ENCODE peak calls at places on chromosomes 16 and 17, in six cellular contexts. J, M, T, V, Q and S are unnamed samples.

GRCh38 chr16:27314161-27314723 is 468 bp downstream of the IL4R start:
- DNase-seq in J (peak), M (peak), T (peak), V (peak), Q (peak), S (no peak)

GRCh38 chr17:28665994-28666393 is 4.0 kb downstream of the SUPT6H start:
- DNase-seq in J (no peak), M (no peak), T (no peak), V (no peak), Q (no peak), S (no peak)

GRCh38 chr16:84109598-84110325 is 7.0 kb downstream of the MBTPS1 start:
- DNase-seq in J (no peak), M (no peak), T (no peak), V (peak), Q (no peak), S (no peak)

GRCh38 chr17:13140750-13141149 is 122.9 kb upstream of the ELAC2 start:
- DNase-seq in J (no peak), M (no peak), T (no peak), V (peak), Q (no peak), S (no peak)

GRCh38 chr17:64150237-64151015 is 20.5 kb upstream of the ERN1 start:
- DNase-seq in J (no peak), M (no peak), T (no peak), V (peak), Q (no peak), S (no peak)

GRCh38 chr16:89000207-89000959 is 23.4 kb upstream of the CBFA2T3 start:
- DNase-seq in J (no peak), M (no peak), T (no peak), V (no peak), Q (no peak), S (no peak)

GRCh38 chr16:212999-213398 is 16.2 kb downstream of the LUC7L start:
- DNase-seq in J (no peak), M (no peak), T (no peak), V (no peak), Q (no peak), S (no peak)

GRCh38 chr17:79851461-79851817 is 12.2 kb upstream of the CBX4 start:
- DNase-seq in J (no peak), M (no peak), T (no peak), V (no peak), Q (no peak), S (no peak)

GRCh38 chr17:76586741-76587487 is 1.3 kb upstream of the ST6GALNAC2 start:
- DNase-seq in J (no peak), M (no peak), T (no peak), V (no peak), Q (no peak), S (no peak)

GRCh38 chr17:2542456-2542855 is 30.8 kb upstream of the METTL16 start:
- DNase-seq in J (no peak), M (no peak), T (no peak), V (no peak), Q (no peak), S (no peak)

GRCh38 chr17:27346228-27346899 is 52.5 kb downstream of the WSB1 start:
- DNase-seq in J (no peak), M (no peak), T (no peak), V (no peak), Q (no peak), S (no peak)

GRCh38 chr17:65809366-65809765 is 247.9 kb upstream of the AXIN2 start:
- DNase-seq in J (no peak), M (no peak), T (no peak), V (no peak), Q (no peak), S (no peak)

GRCh38 chr16:19601083-19601976 is 45.8 kb downstream of the VPS35L start:
- DNase-seq in J (no peak), M (peak), T (no peak), V (peak), Q (no peak), S (peak)

GRCh38 chr17:68461122-68461539 is 3.8 kb upstream of the WIPI1 start:
- DNase-seq in J (no peak), M (no peak), T (no peak), V (no peak), Q (no peak), S (no peak)

GRCh38 chr17:1003972-1004768 is 7.2 kb downstream of the TIMM22 start:
- DNase-seq in J (no peak), M (no peak), T (no peak), V (no peak), Q (no peak), S (peak)

GRCh38 chr16:70754874-70755600 is 45.9 kb downstream of the VAC14 start:
- DNase-seq in J (no peak), M (no peak), T (no peak), V (no peak), Q (no peak), S (peak)

GRCh38 chr17:39652635-39653315 is 12.4 kb upstream of the TCAP start:
- DNase-seq in J (no peak), M (no peak), T (no peak), V (no peak), Q (no peak), S (peak)

GRCh38 chr16:57999366-57999970 is 1.0 kb downstream of the ZNF319 start:
- DNase-seq in J (no peak), M (no peak), T (no peak), V (peak), Q (no peak), S (no peak)

GRCh38 chr16:15440852-15441251 is 6.5 kb downstream of the BMERB1 start:
- DNase-seq in J (no peak), M (peak), T (no peak), V (peak), Q (no peak), S (no peak)

GRCh38 chr16:18979936-18980335 is 3.8 kb upstream of the TMC7 start:
- DNase-seq in J (no peak), M (no peak), T (no peak), V (no peak), Q (no peak), S (no peak)

GRCh38 chr17:79732804-79733691 is 2.3 kb downstream of the ENPP7 start:
- DNase-seq in J (no peak), M (no peak), T (no peak), V (no peak), Q (no peak), S (no peak)

GRCh38 chr17:68963958-68964357 is 8.8 kb upstream of the ABCA8 start:
- DNase-seq in J (no peak), M (no peak), T (no peak), V (peak), Q (no peak), S (no peak)

GRCh38 chr17:42832934-42833770 is at the start of gene PSME3:
- DNase-seq in J (peak), M (peak), T (peak), V (peak), Q (peak), S (peak)
- H3K27ac ChIP-seq in J (peak), M (peak), T (peak), V (peak), Q (peak), S (peak)

GRCh38 chr17:56172517-56172982 is 19.3 kb downstream of the ANKFN1 start:
- DNase-seq in J (no peak), M (no peak), T (peak), V (peak), Q (peak), S (no peak)
- H3K27ac ChIP-seq in J (no peak), M (no peak), T (peak), V (peak), Q (peak), S (no peak)

GRCh38 chr17:15966879-15967248 is 21.9 kb downstream of the ADORA2B start:
- DNase-seq in J (no peak), M (no peak), T (no peak), V (no peak), Q (no peak), S (no peak)
- H3K27ac ChIP-seq in J (peak), M (peak), T (peak), V (no peak), Q (peak), S (peak)

GRCh38 chr17:7572338-7572587 is 7.2 kb upstream of the CD68 start:
- DNase-seq in J (no peak), M (no peak), T (no peak), V (no peak), Q (no peak), S (no peak)
- H3K27ac ChIP-seq in J (peak), M (peak), T (peak), V (peak), Q (peak), S (peak)

GRCh38 chr16:4945560-4946502 is 8.9 kb upstream of the PPL start:
- DNase-seq in J (peak), M (peak), T (no peak), V (peak), Q (peak), S (no peak)
- H3K27ac ChIP-seq in J (no peak), M (peak), T (peak), V (no peak), Q (peak), S (no peak)

DNA sequence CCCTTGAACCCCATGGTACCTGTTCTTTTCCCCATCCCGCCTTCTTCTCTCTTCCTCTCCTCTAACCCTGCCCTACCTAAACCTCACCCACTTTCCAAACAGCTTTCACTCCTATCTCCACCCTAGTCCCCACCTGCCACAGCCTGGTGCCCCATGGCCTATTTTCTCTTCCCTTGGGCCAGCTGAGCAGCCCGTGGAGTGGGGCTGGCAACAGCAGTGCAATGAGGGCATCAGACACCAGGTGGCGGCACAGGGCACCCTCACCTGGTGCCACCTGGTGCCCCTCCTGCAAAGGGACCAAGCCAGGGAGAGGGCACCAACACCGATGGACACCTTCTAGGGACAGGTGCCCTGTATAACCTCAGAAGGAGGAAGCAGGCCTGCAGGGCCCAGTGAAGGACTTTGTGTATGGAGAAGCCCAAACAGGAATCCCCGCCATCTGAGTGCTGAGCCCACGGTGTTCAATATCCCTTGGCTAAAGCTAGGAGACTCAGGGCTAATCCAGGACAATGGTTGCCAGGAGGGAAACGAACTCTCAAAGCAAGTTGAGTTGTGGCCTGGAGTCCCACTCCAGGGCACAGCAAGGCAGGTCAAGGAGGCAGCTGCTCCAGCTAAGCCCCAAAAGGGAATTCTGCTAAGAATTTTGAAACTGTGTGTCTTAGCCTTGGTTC is 4.0 kb upstream of the ABCC3 start:
- DNase-seq in J (peak), M (peak), T (peak), V (peak), Q (no peak), S (no peak)
- H3K27ac ChIP-seq in J (no peak), M (peak), T (no peak), V (no peak), Q (no peak), S (no peak)

GRCh38 chr16:80997964-80998620 is 8.6 kb downstream of the CMC2 start:
- DNase-seq in J (no peak), M (no peak), T (no peak), V (no peak), Q (no peak), S (no peak)
- H3K27ac ChIP-seq in J (no peak), M (peak), T (peak), V (no peak), Q (peak), S (no peak)

GRCh38 chr16:11129378-11129781 is 126.6 kb downstream of the SOCS1 start:
- DNase-seq in J (no peak), M (no peak), T (no peak), V (peak), Q (no peak), S (no peak)

GRCh38 chr16:11127610-11128195 is 128.3 kb downstream of the SOCS1 start:
- DNase-seq in J (no peak), M (no peak), T (no peak), V (no peak), Q (no peak), S (no peak)

GRCh38 chr16:11125936-11126335 is 130.1 kb downstream of the SOCS1 start:
- DNase-seq in J (no peak), M (no peak), T (no peak), V (no peak), Q (no peak), S (no peak)

GRCh38 chr16:11126389-11127072 is 129.5 kb downstream of the SOCS1 start:
- DNase-seq in J (no peak), M (no peak), T (no peak), V (no peak), Q (no peak), S (no peak)

GRCh38 chr16:11128211-11129123 is 127.5 kb downstream of the SOCS1 start:
- DNase-seq in J (peak), M (no peak), T (peak), V (peak), Q (peak), S (no peak)
- H3K27ac ChIP-seq in J (peak), M (no peak), T (peak), V (peak), Q (peak), S (no peak)

GRCh38 chr16:79417465-79418093 is 183.0 kb downstream of the MAF start:
- DNase-seq in J (no peak), M (no peak), T (peak), V (no peak), Q (no peak), S (no peak)
- H3K27ac ChIP-seq in J (no peak), M (no peak), T (no peak), V (no peak), Q (no peak), S (no peak)

GRCh38 chr16:23394141-23394540 is 58.8 kb downstream of the COG7 start:
- DNase-seq in J (no peak), M (no peak), T (no peak), V (no peak), Q (no peak), S (no peak)

GRCh38 chr16:23392223-23392600 is 60.8 kb downstream of the COG7 start:
- DNase-seq in J (no peak), M (no peak), T (no peak), V (no peak), Q (no peak), S (no peak)

GRCh38 chr16:23388786-23389185 is 64.2 kb downstream of the COG7 start:
- DNase-seq in J (no peak), M (no peak), T (no peak), V (no peak), Q (no peak), S (no peak)

GRCh38 chr16:23389201-23389600 is 63.8 kb downstream of the COG7 start:
- DNase-seq in J (no peak), M (no peak), T (no peak), V (no peak), Q (no peak), S (no peak)

GRCh38 chr16:23391381-23392222 is 61.4 kb downstream of the COG7 start:
- DNase-seq in J (no peak), M (no peak), T (no peak), V (no peak), Q (no peak), S (no peak)
- H3K27ac ChIP-seq in J (no peak), M (no peak), T (no peak), V (no peak), Q (no peak), S (no peak)